ENCODE peak calls at places on chromosomes 1 and 21, in eight cellular contexts. L is A549, T is endothelial cell of umbilical vein, Z is uterus, M is heart left ventricle, G is H1, Y is ovary, U is transverse colon. S is an unnamed sample.

GRCh38 chr1:88646852-88647645 is 37.0 kb upstream of the PKN2 start:
- DNase-seq in M (no peak), U (no peak), Z (no peak), G (no peak), T (no peak), Y (no peak), L (peak), S (peak)

GRCh38 chr1:241310451-241310850 is 46.6 kb downstream of the RGS7 start:
- DNase-seq in Y (no peak), L (no peak), M (no peak), T (no peak), Z (no peak), G (no peak), U (no peak), S (no peak)

GRCh38 chr1:110118636-110119396 is 6.6 kb downstream of the UBL4B start:
- DNase-seq in Y (no peak), T (no peak), G (no peak), M (peak), Z (no peak), L (no peak), U (no peak), S (no peak)

GRCh38 chr1:31627301-31627929 is 9.9 kb downstream of the HCRTR1 start:
- DNase-seq in L (no peak), Y (peak), T (no peak), M (peak), G (no peak), U (peak), Z (no peak), S (no peak)

GRCh38 chr1:64933296-64934070 is 32.9 kb downstream of the JAK1 start:
- DNase-seq in T (peak), G (no peak), U (no peak), L (peak), Y (no peak), M (no peak), Z (peak), S (no peak)

GRCh38 chr21:27258222-27258621 is 291.3 kb upstream of the ADAMTS5 start:
- DNase-seq in Z (no peak), L (no peak), M (no peak), G (no peak), T (no peak), U (no peak), Y (no peak), S (no peak)

GRCh38 chr1:161216945-161217712 is 2.0 kb downstream of the FCER1G start:
- DNase-seq in U (no peak), Z (no peak), Y (no peak), G (no peak), T (no peak), M (no peak), L (no peak), S (no peak)

GRCh38 chr1:19074902-19075721 is 118.6 kb upstream of the IFFO2 start:
- DNase-seq in T (no peak), Z (no peak), G (no peak), Y (no peak), U (peak), L (no peak), M (no peak), S (no peak)

GRCh38 chr1:22886211-22886610 is 86.5 kb downstream of the LACTBL1 start:
- DNase-seq in L (no peak), Z (no peak), M (no peak), T (no peak), U (no peak), Y (no peak), G (no peak), S (no peak)

GRCh38 chr1:46948629-46949282 is 7.5 kb upstream of the CYP4A11 start:
- DNase-seq in Y (no peak), L (peak), U (peak), Z (no peak), G (no peak), T (no peak), M (no peak), S (no peak)

GRCh38 chr1:31666290-31666963 is 21.8 kb upstream of the PEF1 start:
- DNase-seq in U (peak), Y (no peak), L (peak), G (no peak), T (no peak), Z (no peak), M (no peak), S (peak)

GRCh38 chr1:172002725-172003345 is 161.5 kb downstream of the DNM3 start:
- DNase-seq in U (peak), T (peak), M (no peak), G (no peak), Y (no peak), Z (no peak), L (peak), S (peak)

GRCh38 chr1:63115527-63115926 is 206.8 kb upstream of the FOXD3 start:
- DNase-seq in M (no peak), G (no peak), U (no peak), Y (no peak), L (no peak), Z (no peak), T (no peak), S (no peak)

GRCh38 chr1:201396859-201397464 is 2.2 kb downstream of the LAD1 start:
- DNase-seq in M (peak), U (peak), T (no peak), Z (no peak), G (no peak), L (peak), Y (no peak), S (no peak)

GRCh38 chr1:30511563-30512252 is 211.7 kb downstream of the MATN1 start:
- DNase-seq in Z (no peak), L (peak), Y (no peak), G (peak), T (no peak), U (no peak), M (no peak), S (no peak)

GRCh38 chr1:187924252-187924651 is 1095.5 kb downstream of the PLA2G4A start:
- DNase-seq in Y (no peak), Z (no peak), G (no peak), U (no peak), T (no peak), L (no peak), M (no peak), S (no peak)

GRCh38 chr1:74729741-74730478 is 2.9 kb downstream of the CRYZ start:
- DNase-seq in M (no peak), Y (no peak), G (no peak), Z (no peak), U (no peak), L (peak), T (no peak), S (peak)

GRCh38 chr1:10778640-10779039 is 17.8 kb downstream of the CASZ1 start:
- DNase-seq in U (peak), Y (no peak), L (no peak), T (no peak), G (no peak), Z (no peak), M (no peak), S (no peak)

GRCh38 chr1:10779841-10780240 is 16.6 kb downstream of the CASZ1 start:
- DNase-seq in M (no peak), U (peak), Y (no peak), G (no peak), Z (no peak), T (no peak), L (no peak), S (no peak)

GRCh38 chr1:10777749-10778574 is 18.5 kb downstream of the CASZ1 start:
- DNase-seq in U (no peak), G (no peak), Z (no peak), T (no peak), L (no peak), Y (no peak), M (no peak), S (no peak)

GRCh38 chr1:10781137-10781536 is 15.3 kb downstream of the CASZ1 start:
- DNase-seq in Y (no peak), Z (no peak), M (no peak), L (no peak), U (peak), T (no peak), G (no peak), S (no peak)

GRCh38 chr1:10779201-10779600 is 17.2 kb downstream of the CASZ1 start:
- DNase-seq in L (peak), T (no peak), Z (no peak), U (peak), Y (no peak), M (no peak), G (no peak), S (no peak)
- TF ChIP-seq POLR2A in L (no peak), T (no peak), Z (no peak), U (peak), Y (no peak), M (no peak), G (no peak), S (no peak)

GRCh38 chr1:10398734-10399486 is at the start of gene PGD:
- DNase-seq in Z (peak), U (peak), L (peak), M (peak), T (peak), Y (peak), G (peak), S (peak)
- TF ChIP-seq POLR2A in Z (peak), U (peak), L (peak), M (no peak), T (peak), Y (peak), G (peak), S (peak)

GRCh38 chr21:33403786-33404571 is 766 bp downstream of the IFNGR2 start:
- DNase-seq in Y (peak), L (no peak), M (peak), U (peak), T (peak), Z (peak), G (peak), S (peak)

GRCh38 chr21:33403128-33403785 is at the start of gene IFNGR2:
- DNase-seq in Z (peak), M (peak), Y (peak), U (peak), T (no peak), L (no peak), G (peak), S (peak)

GRCh38 chr21:33399821-33400220 is 3.4 kb upstream of the IFNGR2 start:
- DNase-seq in M (no peak), Z (no peak), Y (no peak), L (no peak), U (no peak), G (no peak), T (no peak), S (no peak)

GRCh38 chr21:33401617-33401967 is 1.6 kb upstream of the IFNGR2 start:
- DNase-seq in G (no peak), L (no peak), Y (no peak), U (no peak), Z (no peak), M (no peak), T (no peak), S (no peak)

DNA sequence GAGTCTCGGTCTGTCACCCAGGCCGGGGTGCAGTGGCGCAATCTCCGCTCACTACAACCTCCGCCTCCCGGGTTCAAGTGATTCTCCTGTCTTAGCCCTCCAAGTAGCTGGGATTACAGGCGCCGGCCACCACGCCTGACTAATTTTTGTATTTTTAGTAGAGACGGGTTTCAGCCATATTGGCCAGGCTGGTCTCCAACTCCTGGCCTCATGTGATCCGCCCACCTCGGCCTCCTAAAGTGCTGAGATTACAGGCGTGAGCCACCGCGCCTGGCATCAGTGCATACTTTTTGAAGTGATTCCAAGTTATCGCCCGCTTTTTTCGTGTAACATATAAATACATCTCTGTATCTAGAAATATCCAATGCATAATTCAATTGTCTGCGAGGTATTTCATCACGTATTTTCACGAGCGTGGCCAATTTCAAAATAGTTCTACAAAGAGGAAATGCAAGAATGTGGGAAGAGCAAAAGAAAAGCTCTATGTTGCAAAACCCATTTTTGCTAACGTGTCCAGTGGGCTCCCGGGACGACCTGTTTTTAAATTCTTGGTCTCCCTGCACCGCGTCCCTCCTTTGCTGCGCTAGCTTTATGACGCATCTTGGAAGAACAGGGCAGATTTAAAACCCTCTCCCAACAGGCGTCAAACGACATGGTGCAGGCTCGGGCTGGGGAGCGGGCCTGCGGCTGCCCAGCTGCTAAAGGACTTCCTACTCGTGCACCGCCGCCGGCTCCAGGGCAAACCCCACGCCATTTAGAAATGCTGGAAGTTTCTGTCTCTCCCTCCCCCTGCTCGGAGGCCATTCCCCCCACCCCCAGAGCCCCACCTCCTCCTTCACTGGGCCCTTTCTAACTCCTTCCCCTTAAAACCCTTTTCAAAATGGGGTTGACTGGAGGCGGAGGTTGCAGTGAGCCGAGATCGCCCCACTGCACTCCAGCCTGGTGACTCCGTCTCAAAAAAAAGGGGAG is 918 bp upstream of the IFNGR2 start:
- DNase-seq in L (no peak), T (peak), Z (peak), G (peak), Y (peak), M (peak), U (peak), S (peak)
- TF ChIP-seq POLR2A in L (no peak), T (no peak), Z (peak), G (no peak), Y (no peak), M (no peak), U (peak), S (no peak)

DNA sequence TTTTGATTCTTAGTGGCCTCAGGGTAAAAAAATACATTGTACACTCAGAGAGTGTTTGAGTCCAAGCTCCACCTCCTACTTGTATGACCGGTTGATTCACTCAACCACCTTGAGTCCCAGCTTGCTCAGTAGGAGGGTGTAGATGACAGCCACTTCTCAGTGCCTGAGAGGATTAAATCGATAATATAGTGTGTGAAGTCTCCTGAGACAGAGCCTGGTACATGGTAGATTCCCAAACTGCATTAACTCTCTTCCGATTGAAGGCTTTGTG is 38.4 kb downstream of the NCMAP start:
- DNase-seq in L (no peak), G (no peak), Y (no peak), U (no peak), T (no peak), M (no peak), Z (no peak), S (no peak)
- TF ChIP-seq POLR2A in L (no peak), G (no peak), Y (no peak), U (no peak), T (no peak), M (no peak), Z (no peak), S (no peak)

DNA sequence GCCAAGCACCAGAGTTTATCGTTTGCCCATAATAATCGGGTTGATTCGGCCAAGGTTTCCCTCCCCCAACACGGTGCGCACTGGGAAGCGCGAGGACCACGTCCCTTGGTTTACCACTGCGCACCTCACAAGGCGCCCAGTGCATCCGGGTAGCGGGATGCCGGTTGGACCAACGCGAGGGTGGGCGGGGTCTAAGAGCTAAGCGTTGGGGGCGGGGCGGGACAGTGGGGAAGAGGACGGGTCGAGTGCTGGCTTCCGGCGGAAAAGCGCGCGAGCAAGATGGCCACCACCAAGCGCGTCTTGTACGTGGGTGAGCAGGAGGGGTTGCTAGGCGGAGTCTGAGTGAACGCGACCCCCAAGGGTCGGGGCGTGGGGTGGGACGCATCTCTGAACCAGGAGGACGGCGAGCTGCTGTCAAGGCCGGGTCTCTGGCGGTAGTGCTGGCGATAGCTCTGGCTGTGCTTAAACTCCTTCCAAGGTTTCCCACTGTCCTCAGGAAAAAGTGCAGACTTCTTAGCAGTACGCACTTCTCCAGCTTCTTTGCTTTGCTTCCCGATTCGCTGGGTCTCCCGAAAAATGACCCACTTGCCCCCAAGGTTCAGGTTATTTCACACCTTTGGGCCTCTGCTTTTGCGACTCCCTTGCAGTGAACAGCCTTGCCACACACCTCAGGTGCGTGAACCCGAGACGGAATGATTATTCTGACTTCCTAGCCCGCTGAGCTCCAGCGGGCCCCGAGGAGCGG is at the start of gene PPIE:
- DNase-seq in M (peak), U (peak), Z (peak), T (peak), Y (peak), G (peak), L (peak), S (peak)
- TF ChIP-seq POLR2A in M (no peak), U (peak), Z (no peak), T (peak), Y (peak), G (peak), L (peak), S (peak)

GRCh38 chr1:173506437-173506836 is 29.3 kb downstream of the PRDX6 start:
- DNase-seq in M (no peak), Y (no peak), U (peak), L (peak), G (peak), Z (no peak), T (no peak), S (peak)

GRCh38 chr1:173503391-173503790 is 26.3 kb downstream of the PRDX6 start:
- DNase-seq in T (no peak), M (no peak), Z (no peak), G (no peak), U (peak), Y (no peak), L (peak), S (no peak)

GRCh38 chr1:173505401-173505800 is 28.3 kb downstream of the PRDX6 start:
- DNase-seq in M (no peak), L (no peak), U (no peak), Z (no peak), G (no peak), Y (no peak), T (no peak), S (no peak)

GRCh38 chr1:173502104-173502503 is 25.0 kb downstream of the PRDX6 start:
- DNase-seq in L (no peak), Y (no peak), M (no peak), T (no peak), Z (no peak), U (no peak), G (no peak), S (no peak)

GRCh38 chr1:173504268-173504667 is 27.1 kb downstream of the PRDX6 start:
- DNase-seq in G (no peak), M (no peak), Y (no peak), T (no peak), L (no peak), Z (no peak), U (no peak), S (no peak)
- TF ChIP-seq POLR2A in G (no peak), M (no peak), Y (no peak), T (no peak), L (no peak), Z (no peak), U (no peak), S (no peak)

DNA sequence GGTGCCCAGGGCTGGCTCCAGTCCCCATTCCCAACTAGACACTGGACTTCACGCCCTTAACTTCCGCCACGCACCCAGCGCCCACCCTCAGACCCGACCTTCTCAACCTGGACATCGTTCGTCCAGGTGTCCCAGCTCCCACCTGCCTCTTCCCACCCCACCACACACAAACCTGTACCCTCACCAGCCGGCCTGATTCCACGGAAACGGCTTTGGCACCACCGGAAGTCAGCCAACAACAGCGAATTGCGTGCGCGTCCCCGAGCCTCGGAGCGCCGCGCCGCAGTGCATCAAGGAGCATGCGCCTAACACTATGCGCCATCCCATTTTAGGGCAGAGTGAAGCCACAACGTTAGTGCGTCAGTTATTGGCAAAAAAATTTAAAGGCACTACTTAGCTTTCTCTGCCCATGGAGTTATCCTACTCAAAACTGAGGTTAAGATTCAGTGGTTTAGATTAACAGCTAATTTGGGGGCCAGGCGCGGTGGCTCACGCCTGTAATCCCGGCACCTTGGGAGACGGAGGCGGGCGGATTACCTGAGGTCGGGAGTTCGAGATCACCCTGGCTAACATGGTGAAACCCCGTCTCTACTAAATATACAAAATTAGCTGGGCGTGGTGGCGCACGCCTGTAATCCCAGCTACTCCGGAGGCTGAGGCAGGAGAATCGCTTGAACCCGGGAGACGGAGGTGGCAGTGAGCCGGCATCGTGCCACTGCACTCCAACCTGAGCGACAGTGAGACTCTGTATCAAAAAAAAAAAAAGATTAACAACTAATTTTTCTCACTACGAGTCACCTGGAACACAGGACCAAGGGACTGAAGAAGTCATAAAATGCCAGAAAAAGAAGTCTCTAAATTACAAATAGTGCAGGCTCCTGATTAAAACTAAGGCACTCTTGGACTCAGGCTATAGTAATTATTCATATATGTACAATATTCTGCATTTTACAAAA is at the start of gene GON4L:
- DNase-seq in L (peak), M (peak), T (peak), Y (peak), U (peak), G (peak), Z (peak), S (peak)
- TF ChIP-seq POLR2A in L (peak), M (no peak), T (peak), Y (peak), U (peak), G (peak), Z (peak), S (peak)

GRCh38 chr1:179929955-179930798 is 24.4 kb upstream of the CEP350 start:
- DNase-seq in M (no peak), G (no peak), T (peak), Z (no peak), U (no peak), Y (no peak), L (no peak), S (no peak)
- TF ChIP-seq POLR2A in M (no peak), G (no peak), T (no peak), Z (no peak), U (no peak), Y (no peak), L (no peak), S (no peak)

GRCh38 chr1:178726545-178726944 is 1.5 kb downstream of the RALGPS2 start:
- DNase-seq in G (no peak), Z (no peak), U (no peak), L (peak), M (no peak), Y (no peak), T (no peak), S (peak)

GRCh38 chr1:178724386-178724733 is 684 bp upstream of the RALGPS2 start:
- DNase-seq in L (no peak), U (no peak), T (peak), M (no peak), G (no peak), Z (no peak), Y (no peak), S (peak)

GRCh38 chr1:178725603-178726517 is 816 bp downstream of the RALGPS2 start:
- DNase-seq in T (peak), Y (peak), M (peak), Z (peak), G (peak), U (peak), L (peak), S (peak)

GRCh38 chr1:178723541-178723940 is 1.5 kb upstream of the RALGPS2 start:
- DNase-seq in G (no peak), Y (no peak), Z (no peak), U (no peak), M (no peak), T (peak), L (no peak), S (peak)

GRCh38 chr1:178724734-178725602 is at the start of gene RALGPS2:
- DNase-seq in G (peak), T (peak), U (peak), Z (peak), Y (peak), L (peak), M (peak), S (peak)
- TF ChIP-seq POLR2A in G (peak), T (no peak), U (peak), Z (no peak), Y (peak), L (peak), M (no peak), S (peak)